ENCODE peak calls at places on chromosomes 2 and 18, in four cellular contexts. U, B, W and D are unnamed samples. For H3K4me1, the result is how much of the 10 kb centered on the place peaks cover.

GRCh38 chr18:46366977-46367376 is 262.8 kb downstream of the HAUS1 start:
- DNase-seq in U (no peak), B (no peak), W (no peak), D (no peak)

GRCh38 chr2:231533777-231534125 is 3.5 kb upstream of the NMUR1 start:
- DNase-seq in U (no peak), B (no peak), W (peak), D (no peak)

GRCh38 chr18:6205706-6206105 is 209.0 kb downstream of the L3MBTL4 start:
- DNase-seq in U (no peak), B (no peak), W (no peak), D (no peak)

GRCh38 chr2:236947896-236948295 is 137.8 kb upstream of the COPS8 start:
- DNase-seq in U (no peak), B (no peak), W (no peak), D (no peak)

GRCh38 chr2:98528349-98528748 is 80.0 kb downstream of the COA5 start:
- DNase-seq in U (no peak), B (no peak), W (no peak), D (no peak)

GRCh38 chr2:207770602-207771404 is 1.1 kb upstream of the FZD5 start:
- DNase-seq in U (no peak), B (no peak), W (no peak), D (peak)

GRCh38 chr2:46690825-46691224 is 211.5 kb downstream of the TMEM247 start:
- DNase-seq in U (no peak), B (peak), W (no peak), D (no peak)

GRCh38 chr2:150219861-150220260 is 267.6 kb downstream of the RND3 start:
- DNase-seq in U (no peak), B (no peak), W (no peak), D (no peak)

GRCh38 chr2:104752504-104752903 is 101.4 kb upstream of the POU3F3 start:
- DNase-seq in U (no peak), B (no peak), W (no peak), D (no peak)

GRCh38 chr2:113181491-113182051 is 7.8 kb downstream of the PSD4 start:
- DNase-seq in U (no peak), B (no peak), W (no peak), D (no peak)

GRCh38 chr18:135045-135444 is 23.3 kb upstream of the USP14 start:
- DNase-seq in U (no peak), B (no peak), W (no peak), D (no peak)

DNA sequence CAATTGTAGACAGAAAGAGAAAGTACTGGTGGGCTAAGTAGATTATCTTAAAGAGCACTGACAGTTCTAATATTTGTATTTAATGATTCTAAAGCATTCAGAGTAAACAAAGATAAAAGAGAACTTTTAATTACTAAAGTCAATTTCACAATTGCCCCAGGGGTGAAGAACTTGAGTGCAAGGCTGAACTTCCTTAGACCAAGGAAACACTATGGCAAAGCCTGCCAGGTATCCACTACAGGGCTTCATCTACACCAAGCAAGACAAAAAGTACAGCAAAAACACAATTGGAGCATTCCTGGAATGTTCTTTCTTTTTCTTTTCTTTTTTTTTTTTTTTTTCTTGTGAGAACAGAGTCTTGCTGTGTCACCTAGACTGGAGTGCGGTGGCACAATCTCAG is 46.9 kb upstream of the NDUFV2 start:
- DNase-seq in U (no peak), B (no peak), W (no peak), D (no peak)
- TF ChIP-seq CTCF in U (no peak), B (no peak), W (no peak), D (no peak)

GRCh38 chr2:54666741-54667639 is 56.5 kb upstream of the EML6 start:
- DNase-seq in U (no peak), B (no peak), W (peak), D (no peak)
- H3K4me1 ChIP-seq in U (under half), B (under half), W (half or more), D (under half)

GRCh38 chr2:155250800-155251199 is 552.3 kb downstream of the KCNJ3 start:
- DNase-seq in U (no peak), B (peak), W (no peak), D (no peak)
- TF ChIP-seq CTCF in U (peak), B (peak), W (no peak), D (no peak)

DNA sequence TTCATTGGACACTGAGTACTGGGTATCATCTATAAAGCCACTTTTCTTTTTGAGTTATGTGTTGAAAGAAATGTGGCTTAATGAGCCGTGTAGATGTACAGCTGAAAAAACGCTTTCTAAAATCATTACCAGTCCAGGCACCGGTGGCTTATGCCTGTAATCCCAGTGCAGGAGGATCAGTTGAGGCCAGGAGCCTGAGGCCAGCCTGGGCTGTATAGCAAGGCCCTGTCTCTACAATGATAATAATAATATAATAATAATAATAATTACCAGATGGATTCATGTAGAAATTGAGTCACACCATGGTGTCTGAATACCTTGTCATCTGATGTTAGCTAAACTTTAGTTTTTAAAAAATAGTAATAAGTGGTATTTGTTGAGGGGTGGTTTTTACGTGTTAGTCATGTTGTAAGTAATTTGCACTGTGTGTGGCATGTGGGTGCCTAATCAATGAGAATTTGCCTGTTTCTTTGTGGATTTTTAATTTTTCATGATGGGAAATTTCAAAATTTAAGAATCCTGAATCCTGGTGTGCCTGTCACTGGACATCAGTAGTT is 30.1 kb downstream of the NCK2 start:
- DNase-seq in U (no peak), B (no peak), W (no peak), D (no peak)
- H3K4me1 ChIP-seq in U (under half), B (under half), W (under half), D (under half)

GRCh38 chr2:172462393-172463381 is 35.3 kb downstream of the ITGA6 start:
- DNase-seq in U (no peak), B (peak), W (no peak), D (no peak)
- TF ChIP-seq CTCF in U (no peak), B (peak), W (no peak), D (peak)

GRCh38 chr2:127411609-127412370 is 6.4 kb upstream of the PROC start:
- DNase-seq in U (no peak), B (no peak), W (no peak), D (peak)
- H3K4me1 ChIP-seq in U (under half), B (half or more), W (under half), D (half or more)

DNA sequence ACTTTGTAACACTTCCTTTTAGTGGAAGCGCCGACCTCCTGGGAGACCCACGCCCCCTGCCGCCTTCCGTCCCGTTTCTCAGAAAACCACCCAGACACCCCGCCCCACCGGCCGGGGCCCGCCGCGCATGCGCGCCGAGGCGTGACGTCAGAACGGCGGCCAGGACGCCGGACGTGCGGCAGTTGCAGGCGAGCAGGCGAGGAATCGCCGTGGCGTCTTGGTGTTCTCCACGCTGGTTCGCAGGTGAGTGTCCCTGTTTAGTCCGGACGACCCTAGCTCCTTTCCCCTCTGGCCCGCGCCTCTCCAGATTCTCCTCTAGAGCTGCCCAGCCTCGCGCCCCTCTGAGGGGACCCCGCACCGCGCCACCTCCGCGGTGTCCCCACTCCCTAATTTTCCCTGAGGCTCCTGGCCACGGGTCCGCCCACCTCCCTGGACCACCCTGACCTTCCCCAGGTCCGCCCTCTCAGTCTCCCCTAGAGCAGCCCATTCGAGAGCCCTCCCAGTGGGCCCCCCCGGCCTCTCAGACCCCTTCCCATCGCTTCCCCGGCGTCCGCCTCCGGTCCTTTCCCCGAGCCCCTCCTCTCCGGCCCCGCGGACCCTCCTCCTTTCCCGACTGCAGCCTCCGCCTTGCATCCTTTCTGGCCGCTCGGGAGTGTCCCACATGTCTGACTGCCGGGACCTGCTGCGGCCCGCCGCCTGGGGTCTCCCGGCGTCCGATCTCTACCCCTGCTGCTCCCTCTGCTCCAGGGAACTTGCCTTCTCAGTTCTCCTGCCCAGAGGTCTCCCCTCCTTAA is at the start of gene PLEKHB2:
- DNase-seq in U (peak), B (peak), W (peak), D (peak)
- TF ChIP-seq CTCF in U (no peak), B (no peak), W (no peak), D (no peak)

DNA sequence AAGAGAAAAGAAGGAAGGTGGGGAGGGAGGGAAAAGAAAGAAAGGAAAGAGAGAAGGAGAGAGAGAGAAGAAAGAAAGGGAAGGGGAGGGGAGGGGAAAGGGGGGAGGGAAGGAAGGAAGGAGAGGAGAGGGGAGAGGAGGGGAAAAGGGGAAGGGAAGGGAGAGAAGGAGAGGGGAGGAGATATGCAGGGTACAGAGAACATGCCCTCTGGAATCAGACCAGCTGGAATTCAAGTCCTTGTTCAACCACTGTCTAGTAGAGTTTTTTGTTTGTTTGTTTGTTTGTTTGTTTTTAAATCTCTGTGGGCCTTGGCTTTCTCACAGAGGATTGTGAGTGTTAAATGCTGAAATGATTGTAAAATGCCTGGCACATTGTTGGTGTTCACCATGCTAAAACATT is 77.7 kb upstream of the FOSL2 start:
- DNase-seq in U (no peak), B (no peak), W (no peak), D (no peak)
- H3K4me1 ChIP-seq in U (under half), B (under half), W (under half), D (under half)